ENCODE peak calls at places on chromosomes 3 and 15, in five cellular contexts. One of them, this sample, is unnamed.

GRCh38 chr15:62648954-62649353 is 393.6 kb upstream of the TPM1 start:
- DNase-seq in AML-193: no peak
- DNase-seq in AG09319: no peak
- DNase-seq in posterior cingulate gyrus: no peak
- DNase-seq in ELR: peak
- DNase-seq in this sample: no peak

GRCh38 chr15:39934415-39935044 is 615 bp downstream of the EIF2AK4 start:
- DNase-seq in AML-193: no peak
- DNase-seq in AG09319: no peak
- DNase-seq in posterior cingulate gyrus: no peak
- DNase-seq in ELR: peak
- DNase-seq in this sample: no peak

GRCh38 chr3:194761384-194761783 is 75.7 kb downstream of the FAM43A start:
- DNase-seq in AML-193: no peak
- DNase-seq in AG09319: no peak
- DNase-seq in posterior cingulate gyrus: no peak
- DNase-seq in ELR: no peak
- DNase-seq in this sample: no peak

GRCh38 chr3:64345351-64345750 is 120.1 kb upstream of the PRICKLE2 start:
- DNase-seq in AML-193: no peak
- DNase-seq in AG09319: peak
- DNase-seq in posterior cingulate gyrus: no peak
- DNase-seq in ELR: no peak
- DNase-seq in this sample: no peak

GRCh38 chr3:4995500-4996053 is 16.3 kb downstream of the BHLHE40 start:
- DNase-seq in AML-193: no peak
- DNase-seq in AG09319: no peak
- DNase-seq in posterior cingulate gyrus: no peak
- DNase-seq in ELR: peak
- DNase-seq in this sample: no peak

GRCh38 chr3:48404440-48405342 is 25.2 kb downstream of the PLXNB1 start:
- DNase-seq in AML-193: no peak
- DNase-seq in AG09319: no peak
- DNase-seq in posterior cingulate gyrus: no peak
- DNase-seq in ELR: no peak
- DNase-seq in this sample: no peak

GRCh38 chr3:150457996-150458395 is 49.9 kb downstream of the TSC22D2 start:
- DNase-seq in AML-193: no peak
- DNase-seq in AG09319: no peak
- DNase-seq in posterior cingulate gyrus: no peak
- DNase-seq in ELR: no peak
- DNase-seq in this sample: no peak

GRCh38 chr3:191987951-191988350 is 527.0 kb downstream of the PYDC2 start:
- DNase-seq in AML-193: no peak
- DNase-seq in AG09319: no peak
- DNase-seq in posterior cingulate gyrus: no peak
- DNase-seq in ELR: peak
- DNase-seq in this sample: no peak

GRCh38 chr15:43277231-43277823 is 10.6 kb upstream of the TGM5 start:
- DNase-seq in AML-193: no peak
- DNase-seq in AG09319: no peak
- DNase-seq in posterior cingulate gyrus: no peak
- DNase-seq in ELR: no peak
- DNase-seq in this sample: no peak

GRCh38 chr3:181901626-181902025 is 189.9 kb downstream of the SOX2 start:
- DNase-seq in AML-193: no peak
- DNase-seq in AG09319: no peak
- DNase-seq in posterior cingulate gyrus: no peak
- DNase-seq in ELR: no peak
- DNase-seq in this sample: no peak

GRCh38 chr15:29475096-29475495 is 205.5 kb upstream of the NSMCE3 start:
- DNase-seq in AML-193: no peak
- DNase-seq in AG09319: no peak
- DNase-seq in posterior cingulate gyrus: no peak
- DNase-seq in ELR: no peak
- DNase-seq in this sample: no peak

GRCh38 chr3:123406598-123406997 is 42.3 kb downstream of the ADCY5 start:
- DNase-seq in AML-193: no peak
- DNase-seq in AG09319: no peak
- DNase-seq in posterior cingulate gyrus: no peak
- DNase-seq in ELR: no peak
- DNase-seq in this sample: no peak

GRCh38 chr15:40951764-40952163 is 1.5 kb upstream of the CHAC1 start:
- DNase-seq in AML-193: no peak
- DNase-seq in AG09319: no peak
- DNase-seq in posterior cingulate gyrus: no peak
- DNase-seq in ELR: no peak
- DNase-seq in this sample: no peak

GRCh38 chr3:43144811-43145490 is 39.1 kb upstream of the POMGNT2 start:
- DNase-seq in AML-193: no peak
- DNase-seq in AG09319: peak
- DNase-seq in posterior cingulate gyrus: no peak
- DNase-seq in ELR: peak
- DNase-seq in this sample: no peak

GRCh38 chr15:40249477-40250303 is 10.8 kb downstream of the PAK6 start:
- DNase-seq in AML-193: no peak
- DNase-seq in AG09319: no peak
- DNase-seq in posterior cingulate gyrus: no peak
- DNase-seq in ELR: peak
- DNase-seq in this sample: peak

GRCh38 chr15:69156726-69157381 is 3.6 kb upstream of the GLCE start:
- DNase-seq in AML-193: no peak
- DNase-seq in AG09319: no peak
- DNase-seq in posterior cingulate gyrus: peak
- DNase-seq in ELR: no peak
- DNase-seq in this sample: peak

GRCh38 chr3:48409291-48410201 is 20.3 kb downstream of the PLXNB1 start:
- DNase-seq in AML-193: no peak
- DNase-seq in AG09319: no peak
- DNase-seq in posterior cingulate gyrus: peak
- DNase-seq in ELR: no peak
- DNase-seq in this sample: no peak

GRCh38 chr3:108970561-108970960 is 16.9 kb upstream of the GUCA1C start:
- DNase-seq in AML-193: no peak
- DNase-seq in AG09319: no peak
- DNase-seq in posterior cingulate gyrus: no peak
- DNase-seq in ELR: no peak
- DNase-seq in this sample: no peak

GRCh38 chr3:58559586-58559985 is 17.6 kb downstream of the FAM107A start:
- DNase-seq in AML-193: no peak
- DNase-seq in AG09319: no peak
- DNase-seq in posterior cingulate gyrus: no peak
- DNase-seq in ELR: no peak
- DNase-seq in this sample: no peak

GRCh38 chr3:158679547-158680000 is 7.1 kb upstream of the LXN start:
- DNase-seq in AML-193: no peak
- DNase-seq in AG09319: no peak
- DNase-seq in posterior cingulate gyrus: no peak
- DNase-seq in ELR: peak
- DNase-seq in this sample: no peak

GRCh38 chr3:55501905-55502304 is 14.8 kb upstream of the WNT5A start:
- DNase-seq in AML-193: no peak
- DNase-seq in AG09319: no peak
- DNase-seq in posterior cingulate gyrus: no peak
- DNase-seq in ELR: peak
- DNase-seq in this sample: no peak

GRCh38 chr15:32908135-32908801 is 190.5 kb downstream of the GREM1 start:
- DNase-seq in AML-193: peak
- DNase-seq in AG09319: no peak
- DNase-seq in posterior cingulate gyrus: no peak
- DNase-seq in ELR: no peak
- DNase-seq in this sample: no peak

GRCh38 chr3:107643038-107643883 is 120.5 kb downstream of the BBX start:
- DNase-seq in AML-193: peak
- DNase-seq in AG09319: no peak
- DNase-seq in posterior cingulate gyrus: no peak
- DNase-seq in ELR: peak
- DNase-seq in this sample: no peak

This sample was measured in cerebellum.